ENCODE peak calls at places on chromosomes 5 and 9, in ten cellular contexts. One of them, this sample, is unnamed.

GRCh38 chr5:18792145-18792544 is 1157.9 kb downstream of the TAF11L14 start:
- DNase-seq in hepatocyte: peak
- DNase-seq in mammary epithelial cell: peak
- DNase-seq in GM23338: no peak
- DNase-seq in PC-3: peak
- DNase-seq in kidney: no peak
- DNase-seq in HCT116: no peak
- DNase-seq in mucosa of descending colon: no peak
- DNase-seq in left lung: no peak
- DNase-seq in foreskin fibroblast: no peak
- DNase-seq in this sample: no peak

GRCh38 chr5:88298425-88298824 is 29.8 kb upstream of the TMEM161B start:
- DNase-seq in hepatocyte: no peak
- DNase-seq in mammary epithelial cell: peak
- DNase-seq in GM23338: no peak
- DNase-seq in PC-3: peak
- DNase-seq in kidney: no peak
- DNase-seq in HCT116: no peak
- DNase-seq in mucosa of descending colon: no peak
- DNase-seq in left lung: no peak
- DNase-seq in foreskin fibroblast: peak
- DNase-seq in this sample: no peak

GRCh38 chr9:68949271-68950000 is 64.5 kb downstream of the PRKACG start:
- DNase-seq in hepatocyte: no peak
- DNase-seq in mammary epithelial cell: peak
- DNase-seq in GM23338: no peak
- DNase-seq in PC-3: peak
- DNase-seq in kidney: no peak
- DNase-seq in HCT116: no peak
- DNase-seq in mucosa of descending colon: no peak
- DNase-seq in left lung: no peak
- DNase-seq in foreskin fibroblast: no peak
- DNase-seq in this sample: no peak

GRCh38 chr9:76560481-76560891 is 101.5 kb downstream of the GCNT1 start:
- DNase-seq in hepatocyte: peak
- DNase-seq in mammary epithelial cell: peak
- DNase-seq in GM23338: no peak
- DNase-seq in PC-3: no peak
- DNase-seq in kidney: no peak
- DNase-seq in HCT116: no peak
- DNase-seq in mucosa of descending colon: no peak
- DNase-seq in left lung: no peak
- DNase-seq in foreskin fibroblast: peak
- DNase-seq in this sample: no peak

GRCh38 chr9:87271696-87272477 is 225.8 kb upstream of the DAPK1 start:
- DNase-seq in hepatocyte: no peak
- DNase-seq in mammary epithelial cell: no peak
- DNase-seq in GM23338: no peak
- DNase-seq in PC-3: no peak
- DNase-seq in kidney: no peak
- DNase-seq in HCT116: no peak
- DNase-seq in mucosa of descending colon: no peak
- DNase-seq in left lung: no peak
- DNase-seq in foreskin fibroblast: peak
- DNase-seq in this sample: no peak

GRCh38 chr5:86748538-86749105 is 130.9 kb downstream of the COX7C start:
- DNase-seq in hepatocyte: no peak
- DNase-seq in mammary epithelial cell: no peak
- DNase-seq in GM23338: no peak
- DNase-seq in PC-3: peak
- DNase-seq in kidney: no peak
- DNase-seq in HCT116: no peak
- DNase-seq in mucosa of descending colon: no peak
- DNase-seq in left lung: no peak
- DNase-seq in foreskin fibroblast: no peak
- DNase-seq in this sample: no peak

GRCh38 chr5:124289122-124289521 is 457.3 kb downstream of the ZNF608 start:
- DNase-seq in hepatocyte: no peak
- DNase-seq in mammary epithelial cell: no peak
- DNase-seq in GM23338: no peak
- DNase-seq in PC-3: no peak
- DNase-seq in kidney: no peak
- DNase-seq in HCT116: no peak
- DNase-seq in mucosa of descending colon: no peak
- DNase-seq in left lung: no peak
- DNase-seq in foreskin fibroblast: no peak
- DNase-seq in this sample: no peak

GRCh38 chr5:122565331-122565730 is 209.5 kb upstream of the SNX2 start:
- DNase-seq in hepatocyte: peak
- DNase-seq in mammary epithelial cell: no peak
- DNase-seq in GM23338: no peak
- DNase-seq in PC-3: no peak
- DNase-seq in kidney: no peak
- DNase-seq in HCT116: no peak
- DNase-seq in mucosa of descending colon: no peak
- DNase-seq in left lung: no peak
- DNase-seq in foreskin fibroblast: no peak
- DNase-seq in this sample: no peak

GRCh38 chr5:59358497-59358896 is 535.0 kb downstream of the PDE4D start:
- DNase-seq in hepatocyte: peak
- DNase-seq in mammary epithelial cell: no peak
- DNase-seq in GM23338: peak
- DNase-seq in PC-3: no peak
- DNase-seq in kidney: no peak
- DNase-seq in HCT116: no peak
- DNase-seq in mucosa of descending colon: no peak
- DNase-seq in left lung: no peak
- DNase-seq in foreskin fibroblast: no peak
- DNase-seq in this sample: no peak

GRCh38 chr5:179217956-179218355 is 127.3 kb downstream of the ADAMTS2 start:
- DNase-seq in hepatocyte: no peak
- DNase-seq in mammary epithelial cell: no peak
- DNase-seq in GM23338: no peak
- DNase-seq in PC-3: no peak
- DNase-seq in kidney: no peak
- DNase-seq in HCT116: no peak
- DNase-seq in mucosa of descending colon: peak
- DNase-seq in left lung: peak
- DNase-seq in foreskin fibroblast: no peak
- DNase-seq in this sample: peak
- H3K4me3 ChIP-seq in hepatocyte: no peak
- H3K4me3 ChIP-seq in mammary epithelial cell: no peak
- H3K4me3 ChIP-seq in GM23338: no peak
- H3K4me3 ChIP-seq in PC-3: no peak
- H3K4me3 ChIP-seq in kidney: no peak
- H3K4me3 ChIP-seq in HCT116: no peak
- H3K4me3 ChIP-seq in mucosa of descending colon: no peak
- H3K4me3 ChIP-seq in left lung: no peak
- H3K4me3 ChIP-seq in foreskin fibroblast: no peak
- H3K4me3 ChIP-seq in this sample: no peak

GRCh38 chr5:171388816-171389168 is 1.1 kb downstream of the NPM1 start:
- DNase-seq in hepatocyte: no peak
- DNase-seq in mammary epithelial cell: no peak
- DNase-seq in GM23338: no peak
- DNase-seq in PC-3: no peak
- DNase-seq in kidney: no peak
- DNase-seq in HCT116: no peak
- DNase-seq in mucosa of descending colon: no peak
- DNase-seq in left lung: no peak
- DNase-seq in foreskin fibroblast: no peak
- DNase-seq in this sample: peak

GRCh38 chr5:171387970-171388815 is 544 bp downstream of the NPM1 start:
- DNase-seq in hepatocyte: peak
- DNase-seq in mammary epithelial cell: peak
- DNase-seq in GM23338: peak
- DNase-seq in PC-3: peak
- DNase-seq in kidney: peak
- DNase-seq in HCT116: no peak
- DNase-seq in mucosa of descending colon: peak
- DNase-seq in left lung: peak
- DNase-seq in foreskin fibroblast: peak
- DNase-seq in this sample: peak

GRCh38 chr5:171387255-171387969 is at the start of gene NPM1:
- DNase-seq in hepatocyte: peak
- DNase-seq in mammary epithelial cell: peak
- DNase-seq in GM23338: peak
- DNase-seq in PC-3: peak
- DNase-seq in kidney: peak
- DNase-seq in HCT116: peak
- DNase-seq in mucosa of descending colon: peak
- DNase-seq in left lung: peak
- DNase-seq in foreskin fibroblast: peak
- DNase-seq in this sample: peak

GRCh38 chr5:171386006-171386671 is 1.5 kb upstream of the NPM1 start:
- DNase-seq in hepatocyte: no peak
- DNase-seq in mammary epithelial cell: no peak
- DNase-seq in GM23338: no peak
- DNase-seq in PC-3: no peak
- DNase-seq in kidney: peak
- DNase-seq in HCT116: no peak
- DNase-seq in mucosa of descending colon: no peak
- DNase-seq in left lung: no peak
- DNase-seq in foreskin fibroblast: no peak
- DNase-seq in this sample: peak

DNA sequence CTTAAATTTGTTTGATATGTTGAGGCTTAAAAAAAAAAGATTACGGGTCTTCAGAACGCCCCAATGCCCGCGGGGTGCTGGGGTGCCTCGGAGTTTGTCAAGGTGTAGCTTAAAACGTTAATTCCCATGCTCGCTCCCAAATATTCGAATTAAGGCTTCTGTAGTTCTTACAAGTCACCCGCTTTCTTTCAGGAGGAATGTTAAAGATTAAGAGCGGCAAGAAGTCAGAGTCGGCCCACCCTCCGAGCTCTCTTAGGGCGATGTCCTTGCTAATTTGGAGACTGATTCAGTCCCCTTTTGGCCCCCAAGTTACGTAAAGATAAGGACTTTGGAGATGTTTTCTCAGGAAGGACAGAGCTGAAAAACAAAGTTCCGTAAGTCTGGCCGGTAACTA is 791 bp upstream of the NPM1 start:
- DNase-seq in hepatocyte: peak
- DNase-seq in mammary epithelial cell: no peak
- DNase-seq in GM23338: peak
- DNase-seq in PC-3: no peak
- DNase-seq in kidney: no peak
- DNase-seq in HCT116: no peak
- DNase-seq in mucosa of descending colon: no peak
- DNase-seq in left lung: no peak
- DNase-seq in foreskin fibroblast: no peak
- DNase-seq in this sample: peak
- H3K4me3 ChIP-seq in hepatocyte: peak
- H3K4me3 ChIP-seq in mammary epithelial cell: peak
- H3K4me3 ChIP-seq in GM23338: peak
- H3K4me3 ChIP-seq in PC-3: peak
- H3K4me3 ChIP-seq in kidney: peak
- H3K4me3 ChIP-seq in HCT116: peak
- H3K4me3 ChIP-seq in mucosa of descending colon: peak
- H3K4me3 ChIP-seq in left lung: peak
- H3K4me3 ChIP-seq in foreskin fibroblast: peak
- H3K4me3 ChIP-seq in this sample: peak

DNA sequence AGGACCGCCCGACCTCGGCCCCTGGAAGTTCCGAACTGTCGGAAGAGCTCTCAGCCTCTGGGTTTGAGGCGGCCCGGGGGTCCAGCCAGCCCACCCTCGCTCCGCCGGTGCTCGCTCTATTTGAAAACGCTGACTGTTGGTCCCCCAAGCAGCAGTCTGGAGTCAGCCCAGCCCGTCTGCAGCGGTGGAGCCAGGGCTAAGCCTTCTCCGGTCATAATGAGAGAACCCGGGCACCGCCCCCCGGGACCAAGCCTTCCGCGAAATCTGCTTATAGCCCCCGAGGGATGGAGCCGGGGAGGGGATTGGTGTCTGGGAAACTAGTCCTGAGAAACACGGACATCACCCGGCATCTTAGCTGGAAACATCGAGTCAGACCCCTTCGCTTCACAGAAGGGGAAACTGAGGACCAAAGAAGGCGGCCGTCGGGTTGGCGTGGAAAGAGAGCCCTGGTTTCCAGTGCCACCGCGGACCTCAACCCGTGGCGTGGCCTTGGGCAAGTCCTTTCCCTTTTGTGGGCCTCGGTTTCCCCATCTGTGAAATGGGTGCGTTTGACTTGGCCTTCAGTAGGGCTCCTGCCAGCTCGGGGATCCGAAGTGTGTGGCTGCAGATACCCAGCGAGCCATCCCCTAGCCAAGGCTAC is 999 bp downstream of the ADAM19 start:
- DNase-seq in hepatocyte: peak
- DNase-seq in mammary epithelial cell: no peak
- DNase-seq in GM23338: peak
- DNase-seq in PC-3: no peak
- DNase-seq in kidney: peak
- DNase-seq in HCT116: no peak
- DNase-seq in mucosa of descending colon: peak
- DNase-seq in left lung: peak
- DNase-seq in foreskin fibroblast: no peak
- DNase-seq in this sample: peak
- H3K4me3 ChIP-seq in hepatocyte: peak
- H3K4me3 ChIP-seq in mammary epithelial cell: peak
- H3K4me3 ChIP-seq in GM23338: peak
- H3K4me3 ChIP-seq in PC-3: peak
- H3K4me3 ChIP-seq in kidney: peak
- H3K4me3 ChIP-seq in HCT116: peak
- H3K4me3 ChIP-seq in mucosa of descending colon: peak
- H3K4me3 ChIP-seq in left lung: peak
- H3K4me3 ChIP-seq in foreskin fibroblast: peak
- H3K4me3 ChIP-seq in this sample: peak

GRCh38 chr5:79023947-79024346 is 38.8 kb upstream of the ARSB start:
- DNase-seq in hepatocyte: no peak
- DNase-seq in mammary epithelial cell: no peak
- DNase-seq in GM23338: no peak
- DNase-seq in PC-3: no peak
- DNase-seq in kidney: no peak
- DNase-seq in HCT116: no peak
- DNase-seq in mucosa of descending colon: no peak
- DNase-seq in left lung: no peak
- DNase-seq in foreskin fibroblast: no peak
- DNase-seq in this sample: no peak

GRCh38 chr5:79021753-79022152 is 36.6 kb upstream of the ARSB start:
- DNase-seq in hepatocyte: no peak
- DNase-seq in mammary epithelial cell: no peak
- DNase-seq in GM23338: peak
- DNase-seq in PC-3: no peak
- DNase-seq in kidney: no peak
- DNase-seq in HCT116: no peak
- DNase-seq in mucosa of descending colon: no peak
- DNase-seq in left lung: no peak
- DNase-seq in foreskin fibroblast: no peak
- DNase-seq in this sample: no peak

GRCh38 chr5:79023323-79023722 is 38.2 kb upstream of the ARSB start:
- DNase-seq in hepatocyte: no peak
- DNase-seq in mammary epithelial cell: no peak
- DNase-seq in GM23338: peak
- DNase-seq in PC-3: no peak
- DNase-seq in kidney: no peak
- DNase-seq in HCT116: no peak
- DNase-seq in mucosa of descending colon: no peak
- DNase-seq in left lung: no peak
- DNase-seq in foreskin fibroblast: no peak
- DNase-seq in this sample: no peak

GRCh38 chr5:79020861-79021561 is 35.9 kb upstream of the ARSB start:
- DNase-seq in hepatocyte: peak
- DNase-seq in mammary epithelial cell: peak
- DNase-seq in GM23338: peak
- DNase-seq in PC-3: peak
- DNase-seq in kidney: peak
- DNase-seq in HCT116: peak
- DNase-seq in mucosa of descending colon: no peak
- DNase-seq in left lung: no peak
- DNase-seq in foreskin fibroblast: peak
- DNase-seq in this sample: no peak

GRCh38 chr5:79025054-79025465 is 40.0 kb upstream of the ARSB start:
- DNase-seq in hepatocyte: peak
- DNase-seq in mammary epithelial cell: peak
- DNase-seq in GM23338: peak
- DNase-seq in PC-3: peak
- DNase-seq in kidney: peak
- DNase-seq in HCT116: peak
- DNase-seq in mucosa of descending colon: no peak
- DNase-seq in left lung: peak
- DNase-seq in foreskin fibroblast: peak
- DNase-seq in this sample: no peak
- H3K4me3 ChIP-seq in hepatocyte: no peak
- H3K4me3 ChIP-seq in mammary epithelial cell: no peak
- H3K4me3 ChIP-seq in GM23338: peak
- H3K4me3 ChIP-seq in PC-3: no peak
- H3K4me3 ChIP-seq in kidney: peak
- H3K4me3 ChIP-seq in HCT116: no peak
- H3K4me3 ChIP-seq in mucosa of descending colon: no peak
- H3K4me3 ChIP-seq in left lung: no peak
- H3K4me3 ChIP-seq in foreskin fibroblast: peak
- H3K4me3 ChIP-seq in this sample: no peak